ENCODE peak calls at places on chromosomes 4 and X, in nine cellular contexts. M, S, J, E, F, P, D, T and B are unnamed samples.

GRCh38 chr4:3475713-3476260 is 12.7 kb downstream of the DOK7 start:
- DNase-seq in M (no peak), S (no peak), J (no peak), E (no peak), F (no peak), P (no peak), D (no peak), T (no peak), B (no peak)

GRCh38 chr4:54400802-54401201 is 171.7 kb downstream of the PDGFRA start:
- DNase-seq in M (no peak), S (peak), J (peak), E (no peak), F (peak), P (no peak), D (peak), T (no peak), B (no peak)

GRCh38 chr4:87985097-87985886 is 9.8 kb downstream of the SPP1 start:
- DNase-seq in M (peak), S (peak), J (peak), E (peak), F (peak), P (no peak), D (peak), T (no peak), B (no peak)

GRCh38 chr4:172899861-172900260 is 268.8 kb upstream of the GALNT7 start:
- DNase-seq in M (no peak), S (no peak), J (no peak), E (no peak), F (no peak), P (no peak), D (no peak), T (no peak), B (no peak)

GRCh38 chr4:122914938-122915337 is 7.5 kb downstream of the NUDT6 start:
- DNase-seq in M (no peak), S (peak), J (no peak), E (no peak), F (peak), P (no peak), D (no peak), T (no peak), B (no peak)

GRCh38 chr4:162502109-162502508 is 338.3 kb upstream of the FSTL5 start:
- DNase-seq in M (no peak), S (no peak), J (no peak), E (no peak), F (no peak), P (no peak), D (no peak), T (no peak), B (no peak)

GRCh38 chr4:114563536-114564315 is 34.9 kb upstream of the UGT8 start:
- DNase-seq in M (no peak), S (no peak), J (peak), E (no peak), F (peak), P (no peak), D (no peak), T (no peak), B (no peak)

GRCh38 chrX:12463873-12464272 is 325.6 kb downstream of the FRMPD4 start:
- DNase-seq in M (no peak), S (no peak), J (no peak), E (no peak), F (no peak), P (no peak), D (no peak), T (no peak), B (no peak)

GRCh38 chr4:185318679-185319078 is 77.0 kb downstream of the LRP2BP start:
- DNase-seq in M (no peak), S (no peak), J (no peak), E (no peak), F (no peak), P (no peak), D (no peak), T (no peak), B (no peak)

GRCh38 chrX:132908891-132909290 is 49.5 kb downstream of the HS6ST2 start:
- DNase-seq in M (no peak), S (no peak), J (no peak), E (no peak), F (no peak), P (no peak), D (no peak), T (no peak), B (no peak)

GRCh38 chr4:108240356-108240755 is 71.6 kb upstream of the LEF1 start:
- DNase-seq in M (no peak), S (peak), J (peak), E (no peak), F (peak), P (no peak), D (no peak), T (no peak), B (no peak)